ENCODE peak calls at places on chromosomes 5 and 9, in four cellular contexts. N is GM12878, E is GM12891, U is K562. P is an unnamed sample.

GRCh38 chr9:133476941-133477340 is 2.0 kb downstream of the SLC2A6 start:
- DNase-seq in N (no peak), U (no peak), E (no peak), P (no peak)

GRCh38 chr5:126686451-126687126 is 85.8 kb downstream of the PHAX start:
- DNase-seq in E (no peak), U (no peak), N (peak; percentile 15), P (no peak)

GRCh38 chr9:126309427-126310179 is 17.0 kb upstream of the MVB12B start:
- DNase-seq in E (no peak), U (no peak), N (no peak), P (no peak)

GRCh38 chr9:20219437-20219836 is 402.9 kb downstream of the MLLT3 start:
- DNase-seq in N (no peak), U (no peak), E (no peak), P (no peak)

GRCh38 chr5:95842955-95843544 is 20.5 kb upstream of the GLRX start:
- DNase-seq in N (no peak), U (peak; percentile 46), E (no peak), P (no peak)

GRCh38 chr5:57349214-57349613 is 133.4 kb downstream of the ACTBL2 start:
- DNase-seq in U (no peak), E (no peak), N (no peak), P (no peak)

GRCh38 chr5:170446365-170446764 is 57.2 kb upstream of the KCNMB1 start:
- DNase-seq in U (no peak), N (no peak), E (no peak), P (no peak)

GRCh38 chr5:79754865-79755555 is 65.4 kb downstream of the CMYA5 start:
- DNase-seq in E (no peak), U (no peak), N (no peak), P (no peak)

GRCh38 chr9:100521282-100521681 is 48.3 kb downstream of the TMEFF1 start:
- DNase-seq in N (no peak), U (no peak), E (no peak), P (no peak)

GRCh38 chr9:5493597-5494511 is 16.5 kb upstream of the PDCD1LG2 start:
- DNase-seq in E (peak; percentile 24), U (peak; percentile 36), N (peak; percentile 96), P (peak; percentile 28)

DNA sequence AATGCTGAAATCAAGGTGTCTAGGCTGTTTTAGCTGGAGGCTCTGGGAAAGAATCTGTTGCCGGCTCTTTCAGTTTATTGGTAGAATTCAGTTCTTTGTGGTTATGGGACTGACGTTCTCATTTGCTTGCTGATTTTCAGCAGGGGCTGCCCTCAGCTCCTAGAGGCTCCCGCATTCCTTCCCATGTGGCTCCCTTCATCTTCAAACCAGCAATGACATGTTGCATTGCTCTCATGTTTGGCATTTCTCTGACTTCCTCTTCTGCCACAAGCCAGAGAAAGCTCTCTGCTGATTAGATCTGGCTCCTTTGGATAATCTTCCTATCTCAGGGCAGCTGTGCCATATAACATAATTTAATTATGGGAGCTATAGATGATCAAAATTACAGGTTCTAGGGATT is 360.3 kb downstream of the LRRC70 start:
- DNase-seq in E (no peak), N (no peak), U (no peak), P (no peak)
- TF ChIP-seq SPI1 in E (no peak), N (no peak), U (no peak), P (peak; percentile 19)

DNA sequence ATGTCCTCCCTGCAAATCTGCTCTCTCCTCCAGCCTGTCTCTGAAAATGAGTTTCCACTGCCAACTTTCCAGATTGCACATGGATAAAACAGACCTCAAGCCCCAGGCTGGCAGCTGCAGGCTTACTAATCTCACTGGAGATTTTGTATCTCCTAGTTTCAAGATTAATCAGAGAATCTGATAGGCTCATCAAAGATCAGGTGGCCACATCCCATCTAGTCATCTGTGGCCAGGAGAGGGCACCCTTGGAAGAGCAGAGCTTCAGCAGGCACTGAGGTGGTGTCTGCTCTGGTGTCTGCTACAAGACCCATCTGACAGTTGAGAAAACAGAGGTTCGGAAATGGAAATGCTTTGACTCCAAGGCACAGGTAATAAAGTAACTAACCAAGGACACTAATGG is 179.0 kb downstream of the MSX2 start:
- DNase-seq in U (no peak), E (no peak), N (no peak), P (no peak)
- TF ChIP-seq SPI1 in U (no peak), E (no peak), N (no peak), P (no peak)

GRCh38 chr5:172841-173251 is 18.4 kb upstream of the LRRC14B start:
- DNase-seq in N (no peak), E (no peak), U (no peak), P (no peak)

GRCh38 chr5:171801-172331 is 19.4 kb upstream of the LRRC14B start:
- DNase-seq in E (no peak), N (no peak), U (no peak), P (no peak)

GRCh38 chr5:172421-172820 is 18.9 kb upstream of the LRRC14B start:
- DNase-seq in U (no peak), E (no peak), N (no peak), P (no peak)

GRCh38 chr5:174876-175465 is 16.3 kb upstream of the LRRC14B start:
- DNase-seq in E (no peak), N (no peak), U (no peak), P (no peak)

GRCh38 chr5:173639-174600 is 17.4 kb upstream of the LRRC14B start:
- DNase-seq in E (no peak), U (no peak), N (no peak), P (no peak)
- TF ChIP-seq SPI1 in E (no peak), U (no peak), N (no peak), P (no peak)

GRCh38 chr5:38853753-38854470 is 8.1 kb downstream of the OSMR start:
- DNase-seq in N (no peak), E (no peak), U (no peak), P (no peak)
- TF ChIP-seq SPI1 in N (no peak), E (no peak), U (no peak), P (no peak)

DNA sequence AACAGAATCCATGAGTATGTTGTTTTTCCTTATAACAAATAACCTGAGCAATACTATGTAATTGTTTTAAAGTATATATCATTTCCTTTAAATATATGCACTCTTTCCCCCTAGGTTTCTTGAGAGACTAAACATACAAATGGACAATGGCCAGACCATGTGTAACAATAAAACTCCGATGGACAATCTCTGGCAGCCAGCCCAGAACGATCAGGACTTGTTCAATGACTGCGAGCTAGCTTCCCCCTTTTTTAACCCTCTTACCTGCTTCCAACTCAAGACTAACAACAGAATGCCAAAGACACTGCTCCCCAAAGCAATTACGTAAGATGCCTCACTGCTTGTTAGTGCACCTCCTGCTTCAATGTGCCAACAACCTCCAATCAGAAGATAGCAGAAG is 94.9 kb downstream of the HTR4 start:
- DNase-seq in E (no peak), U (no peak), N (no peak), P (no peak)
- TF ChIP-seq SPI1 in E (no peak), U (no peak), N (no peak), P (no peak)

GRCh38 chr9:72200452-72200851 is 51.2 kb downstream of the GDA start:
- DNase-seq in N (no peak), E (no peak), U (no peak), P (no peak)

GRCh38 chr9:72204062-72204461 is 54.8 kb downstream of the GDA start:
- DNase-seq in E (no peak), U (no peak), N (no peak), P (no peak)

GRCh38 chr9:72205513-72205912 is 56.3 kb downstream of the GDA start:
- DNase-seq in U (no peak), E (no peak), N (peak; percentile 38), P (no peak)

GRCh38 chr9:72207278-72207677 is 58.0 kb downstream of the GDA start:
- DNase-seq in U (no peak), N (no peak), E (no peak), P (no peak)

DNA sequence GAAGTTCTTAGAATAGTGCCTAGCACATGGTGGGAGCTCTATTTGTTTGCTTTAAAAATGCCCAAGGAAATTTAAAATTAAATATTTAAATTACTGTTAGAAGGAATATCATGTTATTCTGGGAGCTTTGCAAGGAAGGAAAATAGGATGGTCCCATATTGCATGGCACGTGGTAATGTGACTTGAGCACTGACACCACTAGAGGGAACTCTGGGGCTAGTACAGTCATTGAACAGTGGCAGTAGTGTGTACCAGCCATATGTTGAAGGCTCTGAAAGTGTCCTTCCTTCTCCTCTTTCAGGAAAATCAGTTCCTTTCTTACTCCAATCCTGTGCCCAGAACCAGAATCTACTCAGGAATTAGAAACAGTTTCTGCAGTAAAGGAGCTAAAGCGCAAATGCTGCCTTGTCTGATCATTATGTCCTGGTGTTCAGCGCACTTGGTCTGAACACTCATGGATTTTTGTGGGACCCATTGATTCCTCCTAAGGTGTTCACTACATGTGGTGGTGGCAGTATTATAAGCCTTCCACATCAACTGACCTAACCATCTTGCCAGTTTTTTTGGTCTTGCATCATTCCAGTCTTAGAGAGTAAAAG is 54.1 kb downstream of the GDA start:
- DNase-seq in E (peak; percentile 13), U (peak; percentile 16), N (no peak), P (peak; percentile 30)
- TF ChIP-seq SPI1 in E (no peak), U (no peak), N (no peak), P (no peak)

DNA sequence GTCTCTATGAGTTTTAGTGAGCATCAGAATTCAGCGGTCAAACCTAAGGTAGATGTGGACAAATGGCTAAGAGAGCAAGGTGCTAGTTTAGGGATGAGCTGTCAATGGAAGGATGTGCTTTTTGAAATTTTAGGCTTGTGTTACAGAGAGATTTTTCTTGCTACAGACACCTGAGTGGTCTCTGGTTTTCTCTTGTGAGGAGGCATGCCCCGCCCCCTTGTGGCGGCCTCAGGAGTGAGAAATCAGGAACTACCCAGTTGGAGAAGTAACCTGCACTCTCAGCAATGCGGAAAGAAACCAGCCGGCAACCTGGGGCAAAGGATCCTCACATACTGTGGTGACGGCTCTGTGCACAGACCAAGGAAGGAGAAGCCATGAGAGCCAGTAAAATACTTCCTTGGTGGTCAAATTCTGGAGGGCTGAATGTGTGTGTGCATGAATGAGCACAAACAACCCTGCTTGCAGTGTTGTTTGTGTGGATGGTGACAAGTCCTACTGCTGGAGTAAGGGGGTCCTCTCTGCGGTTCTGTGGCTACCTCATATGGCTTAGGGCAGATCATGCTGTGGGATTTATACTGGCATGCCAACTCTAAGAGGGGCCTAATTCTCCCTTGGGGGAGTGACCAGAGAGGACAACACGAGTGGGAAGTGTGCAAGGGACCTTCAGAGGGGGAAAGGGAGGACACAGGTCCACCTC is 16.7 kb upstream of the HSD17B4 start:
- DNase-seq in U (peak; percentile 31), E (no peak), N (peak; percentile 44), P (peak; percentile 84)
- TF ChIP-seq SPI1 in U (peak; percentile 6), E (no peak), N (no peak), P (peak; percentile 37)

DNA sequence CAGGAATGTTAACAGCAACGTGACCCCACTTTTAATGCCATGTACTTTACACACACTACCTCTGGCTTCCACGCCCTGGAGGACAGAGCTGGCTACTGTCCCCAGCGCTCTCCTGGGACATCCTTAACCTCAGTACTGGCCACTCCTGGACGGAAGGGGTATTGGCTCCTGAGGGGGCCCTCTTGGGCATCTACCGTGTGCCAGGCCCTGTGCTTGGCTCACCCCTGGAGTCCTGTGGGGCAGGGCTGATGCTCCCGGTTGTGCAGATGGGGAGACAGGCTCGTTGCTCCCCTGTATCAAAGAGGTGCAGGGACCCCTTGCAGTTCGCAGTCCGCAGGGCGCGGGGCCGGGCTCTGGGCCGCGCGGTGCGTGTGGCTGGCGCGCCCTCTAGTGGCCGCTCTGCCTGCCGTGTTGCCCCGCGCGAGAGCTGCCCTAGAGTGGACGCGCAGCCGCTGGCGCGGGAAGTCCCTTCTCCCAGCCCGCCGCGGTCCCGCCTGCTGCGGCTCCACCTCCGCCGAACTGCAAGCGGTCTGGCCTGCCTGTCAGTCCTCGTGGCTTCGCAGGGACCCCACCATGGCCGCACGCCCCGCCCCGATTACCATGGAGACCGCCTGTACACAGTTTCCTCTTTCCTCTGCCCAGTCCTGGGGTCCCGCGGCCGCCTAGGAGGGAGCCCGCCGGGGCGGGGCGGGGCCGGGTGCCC is at the start of gene WDR38:
- DNase-seq in U (peak; percentile 86), N (no peak), E (peak; percentile 86), P (peak; percentile 63)
- TF ChIP-seq SPI1 in U (no peak), N (no peak), E (no peak), P (no peak)

P was measured in HL-60.